ENCODE peak calls at places on chromosome 11, in four cellular contexts. M, A, F and B are unnamed samples.

GRCh38 chr11:3191586-3192324 is 26.6 kb upstream of the OSBPL5 start:
- DNase-seq in M (no peak), F (no peak), A (no peak), B (no peak)

GRCh38 chr11:121687961-121688566 is 235.3 kb upstream of the SORL1-AS1 start:
- DNase-seq in A (no peak), M (no peak), F (peak; percentile 29), B (no peak)

GRCh38 chr11:26278354-26278753 is 53.6 kb upstream of the ANO3 start:
- DNase-seq in A (no peak), F (no peak), M (no peak), B (no peak)

GRCh38 chr11:19714387-19715363 is 2.0 kb downstream of the NAV2 start:
- DNase-seq in A (no peak), M (peak; percentile 14), F (peak; percentile 47), B (no peak)

GRCh38 chr11:12444601-12445000 is 67.2 kb downstream of the PARVA start:
- DNase-seq in A (no peak), M (no peak), F (no peak), B (no peak)

GRCh38 chr11:12159351-12160099 is 49.1 kb downstream of the MICAL2 start:
- DNase-seq in M (no peak), A (no peak), F (no peak), B (no peak)

GRCh38 chr11:121351089-121351488 is 58.5 kb downstream of the SC5D start:
- DNase-seq in A (no peak), F (no peak), M (no peak), B (no peak)

GRCh38 chr11:33478111-33478573 is 221.0 kb downstream of the HIPK3 start:
- DNase-seq in F (no peak), M (no peak), A (peak; percentile 86), B (peak; percentile 12)

GRCh38 chr11:60756307-60757032 is at the start of gene MS4A15:
- DNase-seq in A (peak; percentile 36), F (no peak), M (peak; percentile 66), B (no peak)

GRCh38 chr11:44611687-44612437 is 46.4 kb downstream of the CD82 start:
- DNase-seq in F (no peak), M (no peak), A (no peak), B (peak; percentile 86)

GRCh38 chr11:120651836-120652235 is 140.3 kb downstream of the GRIK4 start:
- DNase-seq in M (no peak), F (no peak), A (no peak), B (no peak)

GRCh38 chr11:12469451-12469850 is 92.1 kb downstream of the PARVA start:
- DNase-seq in A (no peak), F (no peak), M (no peak), B (no peak)

GRCh38 chr11:13026722-13027121 is 17.6 kb downstream of the RASSF10 start:
- DNase-seq in F (no peak), M (no peak), A (no peak), B (no peak)

GRCh38 chr11:95375451-95375850 is 144.4 kb upstream of the SESN3 start:
- DNase-seq in M (no peak), A (no peak), F (no peak), B (no peak)

GRCh38 chr11:115170133-115170815 is 333.9 kb downstream of the CADM1 start:
- DNase-seq in F (peak; percentile 60), A (peak; percentile 18), M (peak; percentile 40), B (no peak)

GRCh38 chr11:20156280-20156875 is 3.9 kb downstream of the DBX1 start:
- DNase-seq in A (no peak), F (peak; percentile 81), M (peak; percentile 23), B (no peak)

GRCh38 chr11:8021920-8022319 is 34.8 kb downstream of the EIF3F start:
- DNase-seq in A (no peak), M (no peak), F (no peak), B (no peak)

GRCh38 chr11:67449116-67449844 is 3.2 kb downstream of the GPR152 start:
- DNase-seq in F (no peak), A (no peak), M (no peak), B (no peak)

GRCh38 chr11:68038718-68039525 is at the start of gene TCIRG1:
- DNase-seq in A (peak; percentile 79), F (peak; percentile 73), M (peak; percentile 90), B (peak; percentile 15)

GRCh38 chr11:46315783-46316563 is 31.3 kb upstream of the DGKZ start:
- DNase-seq in M (no peak), A (no peak), F (no peak), B (no peak)

GRCh38 chr11:68314886-68315580 is 2.6 kb downstream of the LRP5 start:
- DNase-seq in A (peak; percentile 96), M (peak; percentile 33), F (no peak), B (no peak)

GRCh38 chr11:89498845-89499448 is 7.8 kb upstream of the NOX4 start:
- DNase-seq in M (peak; percentile 11), A (peak; percentile 8), F (peak; percentile 37), B (no peak)

GRCh38 chr11:21888814-21889213 is 304.1 kb upstream of the ANO5 start:
- DNase-seq in F (no peak), M (no peak), A (no peak), B (no peak)

GRCh38 chr11:63901660-63902059 is 15.3 kb downstream of the RCOR2 start:
- DNase-seq in A (no peak), M (no peak), F (no peak), B (no peak)

GRCh38 chr11:72209101-72209500 is 7.5 kb upstream of the FOLR2 start:
- DNase-seq in M (no peak), F (no peak), A (no peak), B (no peak)

GRCh38 chr11:66070604-66071325 is 693 bp downstream of the PACS1 start:
- DNase-seq in F (peak; percentile 45), M (peak; percentile 74), A (no peak), B (no peak)

GRCh38 chr11:66067640-66068039 is 2.4 kb upstream of the PACS1 start:
- DNase-seq in F (no peak), A (no peak), M (no peak), B (no peak)

GRCh38 chr11:66069715-66070603 is at the start of gene PACS1:
- DNase-seq in M (peak; percentile 89), A (peak; percentile 25), F (peak; percentile 73), B (no peak)

GRCh38 chr11:66068154-66068821 is 1.8 kb upstream of the PACS1 start:
- DNase-seq in M (peak; percentile 68), A (peak; percentile 57), F (peak; percentile 90), B (no peak)

GRCh38 chr11:66068923-66069714 is 953 bp upstream of the PACS1 start:
- DNase-seq in M (no peak), F (peak; percentile 49), A (peak; percentile 12), B (no peak)
- TF ChIP-seq ETV6 in M (no peak), F (no peak), A (no peak), B (no peak)

DNA sequence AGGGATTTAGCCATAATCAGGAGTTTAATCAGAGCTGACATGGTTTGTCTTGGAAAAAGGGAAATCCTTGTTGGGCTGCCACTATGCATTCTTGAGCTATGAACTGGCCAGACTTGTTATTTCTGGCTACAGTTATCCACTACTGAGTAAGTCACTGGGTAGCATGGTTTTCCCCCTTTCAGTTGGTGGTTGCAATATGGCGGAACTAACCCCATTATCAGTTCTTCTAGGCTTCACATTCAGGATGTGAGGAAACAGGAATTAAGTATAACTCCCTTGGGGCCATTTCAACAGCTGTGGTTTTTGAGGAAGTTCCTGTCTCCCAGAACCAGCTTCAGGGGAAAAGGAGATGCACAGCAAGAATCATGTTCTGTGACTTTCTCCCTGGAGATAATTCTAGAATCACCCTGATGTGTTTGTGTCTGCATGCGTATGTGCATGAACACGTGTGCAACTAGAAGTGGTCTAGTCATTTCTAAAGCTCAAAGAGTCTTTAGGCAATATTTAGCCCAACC is 103.0 kb upstream of the CD44 start:
- DNase-seq in F (no peak), A (no peak), M (no peak), B (peak; percentile 85)
- TF ChIP-seq ETV6 in F (no peak), A (no peak), M (no peak), B (no peak)

GRCh38 chr11:16191212-16191851 is 165.0 kb downstream of the SOX6 start:
- DNase-seq in A (peak; percentile 9), F (no peak), M (no peak), B (no peak)
- TF ChIP-seq ETV6 in A (no peak), F (no peak), M (no peak), B (no peak)

DNA sequence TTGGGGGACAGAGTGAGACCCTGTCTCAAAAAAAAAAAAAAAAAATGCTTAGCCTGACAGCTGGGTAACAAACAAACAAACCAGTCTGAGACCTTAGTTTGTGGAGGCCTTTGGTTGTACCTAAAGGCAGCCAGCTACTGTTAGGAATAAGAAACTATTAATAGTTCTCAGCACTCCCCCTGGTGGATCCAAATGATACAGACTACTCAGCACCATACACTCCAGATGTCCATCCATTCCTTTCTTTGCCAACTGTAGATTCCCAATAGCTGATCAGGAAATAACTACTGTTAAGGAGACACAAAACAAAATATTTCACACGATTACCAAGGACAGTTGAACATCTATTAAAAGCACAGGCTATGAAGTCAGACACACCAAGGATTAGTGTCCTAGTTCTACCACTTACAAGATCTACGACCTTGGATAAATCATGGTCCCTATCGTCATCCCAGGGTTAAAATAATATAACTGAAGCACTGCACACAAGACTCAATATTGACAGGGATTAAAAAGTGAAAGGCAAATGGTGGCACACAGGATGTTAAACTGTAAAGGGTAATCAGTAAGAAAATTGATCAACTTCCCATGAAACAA is 17.2 kb downstream of the CLDN25 start:
- DNase-seq in F (no peak), A (peak; percentile 39), M (peak; percentile 57), B (no peak)
- TF ChIP-seq ETV6 in F (no peak), A (no peak), M (no peak), B (no peak)

GRCh38 chr11:83815736-83816135 is 529.6 kb upstream of the CCDC90B start:
- DNase-seq in F (no peak), A (no peak), M (no peak), B (no peak)

GRCh38 chr11:83818349-83818748 is 532.2 kb upstream of the CCDC90B start:
- DNase-seq in M (no peak), F (no peak), A (no peak), B (no peak)

GRCh38 chr11:83823461-83824025 is 537.4 kb upstream of the CCDC90B start:
- DNase-seq in M (no peak), A (no peak), F (no peak), B (no peak)

GRCh38 chr11:83816572-83817187 is 530.5 kb upstream of the CCDC90B start:
- DNase-seq in A (peak; percentile 9), M (peak; percentile 15), F (no peak), B (no peak)

GRCh38 chr11:83819936-83820549 is 533.9 kb upstream of the CCDC90B start:
- DNase-seq in A (peak; percentile 43), F (no peak), M (peak; percentile 10), B (no peak)
- TF ChIP-seq ETV6 in A (no peak), F (no peak), M (no peak), B (no peak)

GRCh38 chr11:61968758-61969390 is 1.4 kb upstream of the FTH1 start:
- DNase-seq in F (no peak), A (no peak), M (no peak), B (no peak)

GRCh38 chr11:61967924-61968757 is 707 bp upstream of the FTH1 start:
- DNase-seq in M (peak; percentile 31), F (peak; percentile 32), A (peak; percentile 53), B (peak; percentile 62)

GRCh38 chr11:61971177-61972111 is 4.0 kb upstream of the FTH1 start:
- DNase-seq in A (peak; percentile 99), M (peak; percentile 93), F (peak; percentile 98), B (peak; percentile 66)

GRCh38 chr11:61969391-61969758 is 1.9 kb upstream of the FTH1 start:
- DNase-seq in F (no peak), A (no peak), M (no peak), B (no peak)

GRCh38 chr11:61969838-61970452 is 2.5 kb upstream of the FTH1 start:
- DNase-seq in M (no peak), F (no peak), A (no peak), B (no peak)
- TF ChIP-seq ETV6 in M (no peak), F (no peak), A (no peak), B (no peak)